ENCODE peak calls at places on chromosomes 13 and 19, in ten cellular contexts. K, D, S, T, C, H, R, U, L and E are unnamed samples.

GRCh38 chr19:49427855-49428546 is 2.8 kb downstream of the GFY start:
- DNase-seq in T (no peak), L (no peak), D (no peak), S (no peak), R (no peak), U (no peak), K (no peak), C (no peak), H (no peak), E (no peak)

GRCh38 chr19:4007836-4008539 is 452 bp downstream of the PIAS4 start:
- DNase-seq in R (no peak), D (no peak), U (no peak), K (peak), S (no peak), H (no peak), T (no peak), L (no peak), C (peak), E (no peak)

GRCh38 chr13:19766637-19767036 is 16.1 kb downstream of the PSPC1 start:
- DNase-seq in T (no peak), D (no peak), L (no peak), S (no peak), C (no peak), R (no peak), K (no peak), H (no peak), U (no peak), E (no peak)

GRCh38 chr13:53920916-53921315 is 892.3 kb downstream of the OLFM4 start:
- DNase-seq in S (no peak), K (no peak), U (no peak), T (no peak), D (peak), H (no peak), L (no peak), C (no peak), R (no peak), E (no peak)

GRCh38 chr19:31539386-31539785 is 190.2 kb upstream of the TSHZ3 start:
- DNase-seq in U (no peak), H (no peak), L (no peak), K (no peak), C (no peak), T (no peak), D (no peak), R (no peak), S (no peak), E (no peak)

GRCh38 chr13:100887729-100888151 is 213.1 kb upstream of the TMTC4 start:
- DNase-seq in R (no peak), L (no peak), T (no peak), K (no peak), C (no peak), H (no peak), U (no peak), S (no peak), D (no peak), E (no peak)

GRCh38 chr13:26694609-26695359 is 65.8 kb downstream of the GPR12 start:
- DNase-seq in L (no peak), D (no peak), S (no peak), R (no peak), H (no peak), C (no peak), K (no peak), T (no peak), U (no peak), E (no peak)

GRCh38 chr13:31556376-31556775 is 182.9 kb upstream of the RXFP2 start:
- DNase-seq in D (no peak), H (no peak), T (no peak), U (no peak), S (no peak), K (no peak), C (no peak), L (peak), R (no peak), E (no peak)

GRCh38 chr13:80361883-80362327 is 21.0 kb upstream of the SPRY2 start:
- DNase-seq in C (no peak), T (peak), H (no peak), R (no peak), D (no peak), K (no peak), L (no peak), U (no peak), S (peak), E (no peak)

GRCh38 chr19:55546822-55547614 is 1.7 kb upstream of the SBK3 start:
- DNase-seq in U (peak), R (peak), S (no peak), D (peak), K (peak), T (no peak), L (no peak), H (no peak), C (peak), E (peak)

GRCh38 chr19:29265436-29265835 is 52.5 kb upstream of the UQCRFS1 start:
- DNase-seq in H (no peak), D (no peak), L (no peak), T (no peak), S (no peak), U (no peak), R (no peak), C (no peak), K (peak), E (no peak)

GRCh38 chr19:10543420-10544241 is at the start of gene ATG4D:
- DNase-seq in S (peak), K (peak), D (peak), C (peak), T (peak), R (peak), U (peak), H (peak), L (no peak), E (peak)
- TF ChIP-seq CTCF in S (no peak), K (no peak), D (no peak), C (no peak), T (no peak), R (no peak), U (no peak), H (no peak), L (no peak), E (no peak)

GRCh38 chr13:51923983-51924539 is 62.3 kb downstream of the CCDC70 start:
- DNase-seq in L (no peak), S (no peak), R (no peak), U (no peak), D (no peak), H (peak), C (no peak), T (no peak), K (no peak), E (no peak)
- TF ChIP-seq CTCF in L (peak), S (peak), R (no peak), U (peak), D (no peak), H (peak), C (no peak), T (no peak), K (no peak), E (no peak)

GRCh38 chr19:35977446-35978222 is 17.4 kb upstream of the SDHAF1 start:
- DNase-seq in U (no peak), L (no peak), K (no peak), T (peak), H (peak), R (no peak), C (no peak), D (no peak), S (no peak), E (no peak)
- TF ChIP-seq CTCF in U (no peak), L (no peak), K (no peak), T (peak), H (peak), R (no peak), C (no peak), D (no peak), S (peak), E (no peak)

GRCh38 chr19:1298235-1298634 is 12.6 kb downstream of the EFNA2 start:
- DNase-seq in C (no peak), L (no peak), U (no peak), R (no peak), H (no peak), S (no peak), D (no peak), T (no peak), K (no peak), E (no peak)
- TF ChIP-seq CTCF in C (no peak), L (no peak), U (no peak), R (no peak), H (no peak), S (no peak), D (no peak), T (no peak), K (no peak), E (no peak)

DNA sequence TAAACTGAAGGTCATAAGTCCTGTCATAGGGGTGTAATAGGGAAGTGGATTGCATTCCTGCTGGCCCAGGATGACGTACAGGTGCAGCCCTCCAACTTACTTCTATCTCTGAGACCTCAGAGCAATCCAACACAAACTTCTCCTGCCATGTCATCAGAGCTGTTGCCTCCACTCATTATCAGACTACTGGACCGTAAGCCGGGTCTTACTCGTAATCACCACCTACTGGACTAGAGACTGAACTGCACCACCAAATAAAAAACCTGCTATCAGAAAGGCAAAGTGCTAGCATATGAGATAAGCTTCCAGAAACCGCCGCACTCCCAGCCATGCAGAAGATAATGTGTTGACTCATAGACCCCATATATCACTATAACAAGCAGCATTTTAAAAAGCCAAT is 102.1 kb downstream of the SLITRK1 start:
- DNase-seq in L (peak), T (peak), K (no peak), U (no peak), R (no peak), H (peak), C (no peak), D (no peak), S (no peak), E (no peak)
- TF ChIP-seq CTCF in L (peak), T (peak), K (peak), U (no peak), R (no peak), H (peak), C (no peak), D (no peak), S (peak), E (no peak)

GRCh38 chr19:36140289-36141038 is 598 bp downstream of the CAPNS1 start:
- DNase-seq in D (peak), T (peak), C (peak), U (peak), H (no peak), R (peak), K (no peak), S (peak), L (no peak), E (no peak)

GRCh38 chr19:36141039-36141914 is 1.4 kb downstream of the CAPNS1 start:
- DNase-seq in U (peak), S (peak), R (peak), C (peak), T (peak), H (peak), K (peak), L (peak), D (peak), E (peak)

GRCh38 chr19:36139120-36139472 is 770 bp upstream of the CAPNS1 start:
- DNase-seq in H (no peak), D (no peak), L (no peak), R (no peak), T (no peak), C (no peak), S (no peak), K (no peak), U (no peak), E (no peak)

GRCh38 chr19:36142046-36142445 is 2.2 kb downstream of the CAPNS1 start:
- DNase-seq in D (no peak), R (no peak), K (no peak), H (no peak), T (no peak), L (no peak), C (no peak), U (peak), S (no peak), E (no peak)

GRCh38 chr19:36139473-36140288 is at the start of gene CAPNS1:
- DNase-seq in U (peak), H (peak), D (peak), K (peak), R (peak), L (peak), C (peak), T (peak), S (peak), E (peak)
- TF ChIP-seq CTCF in U (peak), H (peak), D (no peak), K (no peak), R (peak), L (no peak), C (no peak), T (peak), S (peak), E (no peak)

DNA sequence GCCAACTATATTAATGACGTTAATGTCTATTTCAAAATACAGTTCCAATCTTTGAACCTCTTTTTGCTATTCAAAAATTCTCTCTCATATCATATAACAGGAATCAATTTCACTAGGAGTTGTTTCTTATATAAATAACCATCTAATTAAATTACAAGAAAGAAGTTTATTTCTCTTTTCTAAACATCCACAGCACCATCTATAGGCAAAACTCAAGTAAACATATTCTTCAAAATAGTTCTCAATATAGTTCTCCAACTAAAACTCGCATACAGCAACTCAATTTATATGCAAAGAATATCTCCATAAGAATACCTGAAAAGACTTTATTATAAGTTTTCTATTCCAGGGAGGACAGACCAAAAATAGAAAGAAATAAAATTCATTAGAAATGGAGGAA is 65.6 kb downstream of the RBM26 start:
- DNase-seq in C (no peak), L (no peak), U (no peak), S (no peak), R (no peak), K (no peak), H (no peak), T (no peak), D (no peak), E (no peak)
- TF ChIP-seq CTCF in C (no peak), L (no peak), U (no peak), S (no peak), R (no peak), K (no peak), H (no peak), T (no peak), D (no peak), E (no peak)

DNA sequence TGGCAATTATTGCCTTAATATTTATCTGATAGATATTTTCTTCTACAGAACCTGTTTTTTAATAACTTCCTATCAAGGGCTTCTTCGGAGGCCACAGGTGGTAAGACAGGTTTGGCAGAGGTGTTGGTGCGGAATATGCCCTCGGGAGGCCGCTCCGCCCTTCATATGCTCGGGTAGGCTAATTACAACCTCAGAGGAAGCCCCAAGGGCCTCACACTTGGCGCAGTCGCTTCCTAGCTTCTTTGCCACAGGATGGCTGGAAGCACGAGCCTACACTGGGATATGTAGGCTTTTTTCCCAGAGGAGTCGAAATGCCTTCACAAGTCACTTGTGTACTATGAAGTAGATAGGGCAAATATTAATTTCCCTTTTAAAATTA is 68.8 kb downstream of the LMO7 start:
- DNase-seq in R (no peak), S (no peak), D (no peak), K (peak), H (peak), T (no peak), L (no peak), C (no peak), U (no peak), E (no peak)
- TF ChIP-seq CTCF in R (no peak), S (no peak), D (no peak), K (peak), H (no peak), T (no peak), L (no peak), C (no peak), U (no peak), E (no peak)

GRCh38 chr19:6674868-6675305 is 4.9 kb upstream of the TNFSF14 start:
- DNase-seq in S (peak), H (no peak), R (peak), T (peak), K (peak), L (peak), C (peak), D (peak), U (peak), E (no peak)
- TF ChIP-seq CTCF in S (no peak), H (peak), R (no peak), T (peak), K (no peak), L (peak), C (no peak), D (no peak), U (no peak), E (no peak)